ENCODE peak calls at places on chromosome 19, in four cellular contexts. One of them, this sample, is unnamed.

GRCh38 chr19:19937403-19937802 is 36.7 kb downstream of the ZNF93 start:
- DNase-seq in colonic mucosa: no peak
- DNase-seq in stimulated activated naive CD4-positive, alpha-beta T cell treated with Interleukin-2 at 50 U/mL for 16 hours: no peak
- DNase-seq in adipocyte: no peak
- DNase-seq in this sample: no peak

GRCh38 chr19:7799640-7800355 is 30.2 kb upstream of the EVI5L start:
- DNase-seq in colonic mucosa: peak; percentile 81
- DNase-seq in stimulated activated naive CD4-positive, alpha-beta T cell treated with Interleukin-2 at 50 U/mL for 16 hours: peak; percentile 21
- DNase-seq in adipocyte: peak; percentile 95
- DNase-seq in this sample: peak; percentile 91

GRCh38 chr19:42515241-42515832 is 12.9 kb downstream of the CEACAM1 start:
- DNase-seq in colonic mucosa: no peak
- DNase-seq in stimulated activated naive CD4-positive, alpha-beta T cell treated with Interleukin-2 at 50 U/mL for 16 hours: no peak
- DNase-seq in adipocyte: no peak
- DNase-seq in this sample: no peak

GRCh38 chr19:53662209-53662608 is 30.4 kb downstream of the DPRX start:
- DNase-seq in colonic mucosa: no peak
- DNase-seq in stimulated activated naive CD4-positive, alpha-beta T cell treated with Interleukin-2 at 50 U/mL for 16 hours: no peak
- DNase-seq in adipocyte: no peak
- DNase-seq in this sample: no peak

GRCh38 chr19:31885280-31885853 is 460.0 kb upstream of the ZNF507 start:
- DNase-seq in colonic mucosa: no peak
- DNase-seq in stimulated activated naive CD4-positive, alpha-beta T cell treated with Interleukin-2 at 50 U/mL for 16 hours: no peak
- DNase-seq in adipocyte: no peak
- DNase-seq in this sample: no peak

GRCh38 chr19:3315676-3315973 is 50.8 kb upstream of the NFIC start:
- DNase-seq in colonic mucosa: no peak
- DNase-seq in stimulated activated naive CD4-positive, alpha-beta T cell treated with Interleukin-2 at 50 U/mL for 16 hours: no peak
- DNase-seq in adipocyte: no peak
- DNase-seq in this sample: no peak

GRCh38 chr19:12786950-12787349 is 4.3 kb upstream of the JUNB start:
- DNase-seq in colonic mucosa: no peak
- DNase-seq in stimulated activated naive CD4-positive, alpha-beta T cell treated with Interleukin-2 at 50 U/mL for 16 hours: no peak
- DNase-seq in adipocyte: no peak
- DNase-seq in this sample: no peak

GRCh38 chr19:18306903-18307681 is 15.8 kb downstream of the LSM4 start:
- DNase-seq in colonic mucosa: no peak
- DNase-seq in stimulated activated naive CD4-positive, alpha-beta T cell treated with Interleukin-2 at 50 U/mL for 16 hours: no peak
- DNase-seq in adipocyte: no peak
- DNase-seq in this sample: no peak

GRCh38 chr19:19115954-19116353 is 22.3 kb downstream of the TMEM161A start:
- DNase-seq in colonic mucosa: peak; percentile 54
- DNase-seq in stimulated activated naive CD4-positive, alpha-beta T cell treated with Interleukin-2 at 50 U/mL for 16 hours: peak; percentile 26
- DNase-seq in adipocyte: no peak
- DNase-seq in this sample: peak; percentile 72

GRCh38 chr19:12721656-12722565 is 1.8 kb downstream of the TNPO2 start:
- DNase-seq in colonic mucosa: peak; percentile 56
- DNase-seq in stimulated activated naive CD4-positive, alpha-beta T cell treated with Interleukin-2 at 50 U/mL for 16 hours: peak; percentile 39
- DNase-seq in adipocyte: peak; percentile 89
- DNase-seq in this sample: peak; percentile 94

GRCh38 chr19:33464010-33464732 is 57.4 kb downstream of the PEPD start:
- DNase-seq in colonic mucosa: no peak
- DNase-seq in stimulated activated naive CD4-positive, alpha-beta T cell treated with Interleukin-2 at 50 U/mL for 16 hours: no peak
- DNase-seq in adipocyte: no peak
- DNase-seq in this sample: no peak

GRCh38 chr19:41098762-41099161 is 10.5 kb downstream of the CYP2A13 start:
- DNase-seq in colonic mucosa: no peak
- DNase-seq in stimulated activated naive CD4-positive, alpha-beta T cell treated with Interleukin-2 at 50 U/mL for 16 hours: no peak
- DNase-seq in adipocyte: no peak
- DNase-seq in this sample: no peak

GRCh38 chr19:35027851-35028599 is 2.2 kb upstream of the SCN1B start:
- DNase-seq in colonic mucosa: no peak
- DNase-seq in stimulated activated naive CD4-positive, alpha-beta T cell treated with Interleukin-2 at 50 U/mL for 16 hours: no peak
- DNase-seq in adipocyte: no peak
- DNase-seq in this sample: no peak

GRCh38 chr19:2359992-2360875 is at the start of gene TMPRSS9:
- DNase-seq in colonic mucosa: no peak
- DNase-seq in stimulated activated naive CD4-positive, alpha-beta T cell treated with Interleukin-2 at 50 U/mL for 16 hours: no peak
- DNase-seq in adipocyte: no peak
- DNase-seq in this sample: peak; percentile 32